ENCODE peak calls at places on chromosome 13, in seven cellular contexts. E, O, K, G, A, D and H are unnamed samples.

GRCh38 chr13:85995788-85996418 is 196.7 kb upstream of the SLITRK6 start:
- DNase-seq in E (no peak), O (no peak), K (no peak), G (no peak), A (no peak), D (no peak), H (no peak)

GRCh38 chr13:27371932-27372331 is 52.5 kb upstream of the GTF3A start:
- DNase-seq in E (no peak), O (no peak), K (no peak), G (no peak), A (no peak), D (no peak), H (no peak)

GRCh38 chr13:95950103-95950502 is 103.1 kb downstream of the UGGT2 start:
- DNase-seq in E (no peak), O (no peak), K (no peak), G (no peak), A (no peak), D (no peak), H (no peak)

GRCh38 chr13:85377783-85378182 is 421.4 kb downstream of the SLITRK6 start:
- DNase-seq in E (no peak), O (no peak), K (no peak), G (no peak), A (no peak), D (no peak), H (no peak)

GRCh38 chr13:74206061-74206561 is 71.9 kb upstream of the KLF12 start:
- DNase-seq in E (no peak), O (no peak), K (no peak), G (no peak), A (no peak), D (no peak), H (no peak)

GRCh38 chr13:113739527-113740285 is 19.3 kb upstream of the TMEM255B start:
- DNase-seq in E (no peak), O (no peak), K (no peak), G (no peak), A (no peak), D (no peak), H (no peak)

GRCh38 chr13:30743319-30744055 is 8.1 kb downstream of the ALOX5AP start:
- DNase-seq in E (no peak), O (no peak), K (no peak), G (peak), A (no peak), D (no peak), H (no peak)

GRCh38 chr13:46804391-46804815 is 7.4 kb upstream of the ESD start:
- DNase-seq in E (no peak), O (no peak), K (no peak), G (peak), A (no peak), D (no peak), H (no peak)

GRCh38 chr13:112772539-112772909 is 82.7 kb downstream of the ATP11A start:
- DNase-seq in E (no peak), O (no peak), K (no peak), G (no peak), A (no peak), D (no peak), H (no peak)

GRCh38 chr13:98775386-98775785 is 22.9 kb upstream of the SLC15A1 start:
- DNase-seq in E (no peak), O (no peak), K (no peak), G (no peak), A (no peak), D (no peak), H (no peak)

GRCh38 chr13:40101708-40102359 is 446.4 kb downstream of the COG6 start:
- DNase-seq in E (no peak), O (no peak), K (peak), G (no peak), A (no peak), D (no peak), H (no peak)

GRCh38 chr13:75670496-75670895 is 34.4 kb downstream of the LMO7 start:
- DNase-seq in E (no peak), O (no peak), K (no peak), G (no peak), A (no peak), D (no peak), H (no peak)

GRCh38 chr13:50668044-50668443 is 175.4 kb downstream of the DLEU7 start:
- DNase-seq in E (no peak), O (no peak), K (no peak), G (no peak), A (no peak), D (no peak), H (no peak)
- TF ChIP-seq POLR2AphosphoS5 in E (no peak), O (no peak), K (no peak), G (no peak), A (no peak), D (no peak), H (no peak)

GRCh38 chr13:71360041-71360440 is 507.0 kb downstream of the DACH1 start:
- DNase-seq in E (no peak), O (no peak), K (no peak), G (no peak), A (no peak), D (no peak), H (no peak)

GRCh38 chr13:71358218-71358617 is 508.8 kb downstream of the DACH1 start:
- DNase-seq in E (no peak), O (no peak), K (no peak), G (no peak), A (no peak), D (no peak), H (no peak)

GRCh38 chr13:71359641-71360040 is 507.4 kb downstream of the DACH1 start:
- DNase-seq in E (no peak), O (no peak), K (no peak), G (no peak), A (no peak), D (no peak), H (no peak)

GRCh38 chr13:71355010-71355409 is 512.0 kb downstream of the DACH1 start:
- DNase-seq in E (no peak), O (no peak), K (no peak), G (no peak), A (no peak), D (no peak), H (no peak)
- TF ChIP-seq TAF1 in E (no peak), O (no peak), K (no peak), G (no peak), A (no peak), D (no peak), H (no peak)

GRCh38 chr13:111383591-111384440 is 63.4 kb downstream of the TEX29 start:
- DNase-seq in E (no peak), O (no peak), K (no peak), G (no peak), A (no peak), D (no peak), H (no peak)

GRCh38 chr13:111382877-111383276 is 62.4 kb downstream of the TEX29 start:
- DNase-seq in E (no peak), O (no peak), K (no peak), G (no peak), A (no peak), D (no peak), H (no peak)

GRCh38 chr13:111384441-111385181 is 64.2 kb downstream of the TEX29 start:
- DNase-seq in E (no peak), O (no peak), K (no peak), G (no peak), A (no peak), D (no peak), H (no peak)

GRCh38 chr13:111387026-111387871 is 66.8 kb downstream of the TEX29 start:
- DNase-seq in E (no peak), O (no peak), K (no peak), G (no peak), A (no peak), D (no peak), H (no peak)

DNA sequence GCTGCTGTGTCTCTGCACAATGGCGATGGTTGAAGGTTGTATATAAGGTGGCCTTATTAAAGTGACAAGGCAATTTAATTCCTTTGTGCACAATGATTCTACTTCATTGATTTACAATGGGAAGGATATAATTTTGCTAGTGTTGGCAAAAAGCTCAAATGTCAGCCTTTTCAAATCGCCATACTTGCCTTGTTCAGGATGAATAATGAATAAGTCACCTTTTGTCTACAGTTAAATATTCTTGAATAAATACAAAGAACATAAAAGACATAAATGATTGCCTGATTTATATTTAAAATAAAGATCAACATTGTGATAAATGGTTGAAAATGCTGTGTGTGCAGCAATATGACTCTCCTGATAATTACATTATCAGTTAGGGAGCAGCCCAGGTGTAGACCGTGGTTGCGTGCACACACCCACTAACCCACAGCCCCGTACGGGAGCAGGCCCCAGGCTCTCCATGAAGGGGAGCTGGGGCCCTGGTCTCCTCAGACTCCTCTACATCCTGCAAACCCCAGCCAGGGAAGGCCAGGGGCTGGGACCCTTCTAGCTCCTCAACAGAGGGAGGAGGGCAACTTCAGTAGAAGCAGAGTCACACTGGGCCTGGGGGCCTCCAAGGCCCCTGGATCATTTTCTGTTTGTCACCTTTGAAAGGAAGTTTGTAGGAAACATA is 64.9 kb downstream of the TEX29 start:
- DNase-seq in E (no peak), O (no peak), K (no peak), G (no peak), A (no peak), D (no peak), H (no peak)
- TF ChIP-seq POLR2AphosphoS5 in E (no peak), O (no peak), K (no peak), G (no peak), A (no peak), D (no peak), H (no peak)

DNA sequence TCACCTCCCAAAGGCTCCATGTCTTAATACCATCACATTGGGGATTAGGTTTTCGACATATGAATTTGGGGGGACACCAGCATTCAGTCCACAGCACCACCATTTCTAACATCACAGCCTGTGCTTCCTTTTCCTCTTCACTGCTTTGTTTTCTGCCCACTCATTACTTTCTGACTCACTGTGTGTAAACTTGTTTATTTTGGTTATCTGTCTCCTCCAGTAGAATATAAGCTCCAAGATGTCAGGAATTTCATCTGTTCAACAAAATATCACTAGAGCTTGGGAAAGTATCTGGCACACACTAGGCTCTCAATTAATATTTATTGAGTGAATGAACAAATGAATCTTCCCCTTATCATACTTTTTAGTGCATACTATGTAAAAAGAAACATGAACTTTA is 152.0 kb downstream of the NUFIP1 start:
- DNase-seq in E (no peak), O (no peak), K (no peak), G (no peak), A (no peak), D (no peak), H (no peak)
- TF ChIP-seq TAF1 in E (no peak), O (no peak), K (no peak), G (no peak), A (no peak), D (no peak), H (no peak)

GRCh38 chr13:67775359-67775758 is 545.2 kb upstream of the PCDH9 start:
- DNase-seq in E (no peak), O (no peak), K (no peak), G (no peak), A (no peak), D (no peak), H (no peak)

GRCh38 chr13:67771106-67771505 is 541.0 kb upstream of the PCDH9 start:
- DNase-seq in E (peak), O (no peak), K (no peak), G (no peak), A (no peak), D (no peak), H (no peak)

GRCh38 chr13:67772807-67773453 is 542.8 kb upstream of the PCDH9 start:
- DNase-seq in E (no peak), O (no peak), K (no peak), G (no peak), A (no peak), D (no peak), H (no peak)

GRCh38 chr13:67776171-67776570 is 546.0 kb upstream of the PCDH9 start:
- DNase-seq in E (no peak), O (no peak), K (no peak), G (no peak), A (no peak), D (no peak), H (no peak)
- TF ChIP-seq POLR2AphosphoS5 in E (no peak), O (no peak), K (no peak), G (no peak), A (no peak), D (no peak), H (no peak)

GRCh38 chr13:35984776-35985453 is 146.3 kb downstream of the DCLK1 start:
- DNase-seq in E (peak), O (no peak), K (no peak), G (no peak), A (no peak), D (no peak), H (no peak)

GRCh38 chr13:35978607-35979316 is 152.4 kb downstream of the DCLK1 start:
- DNase-seq in E (peak), O (no peak), K (no peak), G (peak), A (no peak), D (peak), H (peak)

GRCh38 chr13:35979378-35979911 is 151.7 kb downstream of the DCLK1 start:
- DNase-seq in E (no peak), O (no peak), K (no peak), G (no peak), A (no peak), D (no peak), H (no peak)

GRCh38 chr13:35984287-35984686 is 146.9 kb downstream of the DCLK1 start:
- DNase-seq in E (no peak), O (no peak), K (no peak), G (no peak), A (no peak), D (no peak), H (no peak)

DNA sequence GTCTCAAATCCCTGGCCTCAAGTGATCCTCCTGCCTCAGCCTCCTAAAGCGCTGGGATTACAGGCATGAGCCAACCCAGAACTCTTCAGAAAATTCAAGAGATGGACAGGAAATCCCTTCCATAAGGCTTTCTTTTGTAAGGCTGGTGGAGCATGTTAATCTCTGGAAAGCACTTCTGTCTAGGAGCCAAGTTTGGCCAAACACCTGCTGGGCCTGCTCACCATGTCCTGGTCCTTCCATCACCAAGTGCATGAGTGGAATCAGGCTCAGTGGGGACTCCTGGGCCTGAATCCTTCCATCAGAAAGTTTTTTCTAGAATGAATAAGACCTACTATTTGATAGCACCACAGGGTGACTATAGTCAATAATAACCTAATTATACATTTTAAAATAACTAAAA is 148.0 kb downstream of the DCLK1 start:
- DNase-seq in E (no peak), O (no peak), K (no peak), G (no peak), A (no peak), D (no peak), H (no peak)
- TF ChIP-seq TAF1 in E (no peak), O (no peak), K (no peak), G (no peak), A (no peak), D (no peak), H (no peak)

GRCh38 chr13:103099894-103100293 is 33.7 kb upstream of the SLC10A2 start:
- DNase-seq in E (no peak), O (no peak), K (no peak), G (no peak), A (no peak), D (no peak), H (no peak)

GRCh38 chr13:103101500-103101899 is 35.3 kb upstream of the SLC10A2 start:
- DNase-seq in E (peak), O (no peak), K (no peak), G (no peak), A (no peak), D (no peak), H (no peak)

GRCh38 chr13:103100795-103101194 is 34.6 kb upstream of the SLC10A2 start:
- DNase-seq in E (no peak), O (no peak), K (no peak), G (no peak), A (no peak), D (no peak), H (no peak)

GRCh38 chr13:103098535-103098934 is 32.3 kb upstream of the SLC10A2 start:
- DNase-seq in E (no peak), O (no peak), K (no peak), G (no peak), A (no peak), D (no peak), H (no peak)

GRCh38 chr13:103097366-103097928 is 31.2 kb upstream of the SLC10A2 start:
- DNase-seq in E (no peak), O (no peak), K (no peak), G (no peak), A (no peak), D (no peak), H (no peak)
- TF ChIP-seq POLR2AphosphoS5 in E (no peak), O (no peak), K (no peak), G (no peak), A (no peak), D (no peak), H (no peak)

GRCh38 chr13:41833201-41833600 is 127.7 kb downstream of the VWA8 start:
- DNase-seq in E (no peak), O (no peak), K (no peak), G (no peak), A (no peak), D (no peak), H (no peak)
- TF ChIP-seq TAF1 in E (no peak), O (no peak), K (no peak), G (no peak), A (no peak), D (no peak), H (no peak)